ENCODE peak calls at places on chromosomes 12 and 14, in six cellular contexts. D is testis; J is heart right ventricle; W is stimulated activated naive CD4-positive, alpha-beta T cell; N is colonic mucosa; K is IMR-90. M is an unnamed sample.

GRCh38 chr12:56998981-56999380 is 7.4 kb downstream of the ZBTB39 start:
- DNase-seq in D (no peak), J (no peak), W (no peak), N (no peak), K (no peak), M (no peak)

GRCh38 chr12:109717390-109718357 is 4.0 kb downstream of the FAM222A start:
- DNase-seq in D (no peak), J (no peak), W (no peak), N (no peak), K (no peak), M (no peak)

GRCh38 chr14:63203618-63204406 is 431 bp upstream of the RHOJ start:
- DNase-seq in D (peak; percentile 90), J (peak; percentile 60), W (no peak), N (peak; percentile 59), K (peak; percentile 99), M (peak; percentile 90)

GRCh38 chr14:91369628-91370445 is 47.8 kb downstream of the CCDC88C start:
- DNase-seq in D (no peak), J (no peak), W (no peak), N (no peak), K (no peak), M (no peak)

GRCh38 chr14:71225108-71225507 is 317.8 kb downstream of the PCNX1 start:
- DNase-seq in D (no peak), J (no peak), W (no peak), N (no peak), K (peak; percentile 37), M (no peak)

GRCh38 chr12:30905483-30906009 is 21.0 kb upstream of the TSPAN11 start:
- DNase-seq in D (no peak), J (no peak), W (no peak), N (no peak), K (no peak), M (no peak)

GRCh38 chr14:70721542-70721941 is 79.8 kb downstream of the TTC9 start:
- DNase-seq in D (peak; percentile 54), J (no peak), W (no peak), N (no peak), K (peak; percentile 23), M (peak; percentile 42)

GRCh38 chr14:24403294-24404013 is 4.7 kb downstream of the NYNRIN start:
- DNase-seq in D (peak; percentile 70), J (no peak), W (no peak), N (no peak), K (peak; percentile 28), M (no peak)

GRCh38 chr12:46303039-46303666 is 34.3 kb upstream of the SLC38A1 start:
- DNase-seq in D (peak; percentile 28), J (no peak), W (peak; percentile 4), N (peak; percentile 53), K (peak; percentile 33), M (peak; percentile 53)

GRCh38 chr12:3168775-3169221 is 91.6 kb downstream of the TSPAN9 start:
- DNase-seq in D (no peak), J (no peak), W (no peak), N (no peak), K (peak; percentile 99), M (peak; percentile 91)

GRCh38 chr14:59187802-59188460 is 536 bp upstream of the DAAM1 start:
- DNase-seq in D (peak; percentile 54), J (peak; percentile 43), W (peak; percentile 66), N (peak; percentile 39), K (no peak), M (peak; percentile 50)

GRCh38 chr14:35351897-35352273 is 52.7 kb downstream of the NFKBIA start:
- DNase-seq in D (no peak), J (no peak), W (no peak), N (no peak), K (no peak), M (no peak)

GRCh38 chr12:12190087-12190809 is 76.6 kb downstream of the LRP6 start:
- DNase-seq in D (no peak), J (no peak), W (no peak), N (no peak), K (no peak), M (no peak)

GRCh38 chr14:77582511-77582910 is 33.9 kb downstream of the SPTLC2 start:
- DNase-seq in D (no peak), J (no peak), W (no peak), N (no peak), K (peak; percentile 61), M (no peak)

GRCh38 chr12:19553177-19553576 is 113.9 kb downstream of the AEBP2 start:
- DNase-seq in D (no peak), J (no peak), W (no peak), N (no peak), K (no peak), M (no peak)

GRCh38 chr14:70885343-70886014 is 21.8 kb upstream of the PCNX1 start:
- DNase-seq in D (no peak), J (no peak), W (no peak), N (no peak), K (no peak), M (no peak)

GRCh38 chr12:50542448-50542847 is 37.7 kb downstream of the DIP2B start:
- DNase-seq in D (no peak), J (no peak), W (no peak), N (no peak), K (peak; percentile 53), M (peak; percentile 14)

GRCh38 chr12:79725987-79726386 is 35.2 kb upstream of the PAWR start:
- DNase-seq in D (no peak), J (no peak), W (no peak), N (no peak), K (peak; percentile 84), M (no peak)

GRCh38 chr12:121927798-121928197 is 9.4 kb downstream of the CFAP251 start:
- DNase-seq in D (no peak), J (no peak), W (no peak), N (no peak), K (no peak), M (no peak)